ENCODE peak calls at places on chromosomes 16 and 17, in nine cellular contexts. R, J, D, T, Q, Z, O, I and L are unnamed samples.

GRCh38 chr16:70395345-70395901 is 43.5 kb downstream of the ST3GAL2 start:
- DNase-seq in R (peak), J (peak), D (peak), T (no peak), Q (peak), Z (peak), O (peak), I (peak), L (peak)

GRCh38 chr16:67268136-67268579 is 11.2 kb upstream of the PLEKHG4 start:
- DNase-seq in R (peak), J (no peak), D (no peak), T (peak), Q (peak), Z (no peak), O (peak), I (no peak), L (no peak)

GRCh38 chr17:31540602-31541307 is 149.3 kb downstream of the RAB11FIP4 start:
- DNase-seq in R (no peak), J (no peak), D (no peak), T (no peak), Q (no peak), Z (no peak), O (no peak), I (no peak), L (no peak)

GRCh38 chr16:52569296-52569695 is 22.4 kb upstream of the TOX3 start:
- DNase-seq in R (no peak), J (no peak), D (no peak), T (no peak), Q (no peak), Z (no peak), O (no peak), I (no peak), L (no peak)

GRCh38 chr16:58462997-58463891 is 36.7 kb upstream of the NDRG4 start:
- DNase-seq in R (peak), J (no peak), D (no peak), T (no peak), Q (peak), Z (no peak), O (no peak), I (no peak), L (no peak)

GRCh38 chr17:17367931-17368330 is 64.8 kb downstream of the NT5M start:
- DNase-seq in R (no peak), J (no peak), D (no peak), T (no peak), Q (no peak), Z (no peak), O (no peak), I (no peak), L (no peak)

GRCh38 chr16:26756633-26757032 is 310.1 kb upstream of the C16orf82 start:
- DNase-seq in R (no peak), J (no peak), D (no peak), T (no peak), Q (no peak), Z (no peak), O (no peak), I (no peak), L (no peak)

GRCh38 chr17:8131844-8132441 is 8.0 kb upstream of the HES7 start:
- DNase-seq in R (no peak), J (no peak), D (no peak), T (no peak), Q (peak), Z (no peak), O (no peak), I (no peak), L (no peak)

GRCh38 chr16:822174-822908 is 21.8 kb upstream of the GNG13 start:
- DNase-seq in R (no peak), J (no peak), D (no peak), T (no peak), Q (no peak), Z (no peak), O (no peak), I (no peak), L (no peak)

GRCh38 chr16:81207076-81207475 is 31.4 kb upstream of the BCO1 start:
- DNase-seq in R (no peak), J (no peak), D (no peak), T (no peak), Q (no peak), Z (no peak), O (no peak), I (no peak), L (no peak)

GRCh38 chr16:56241596-56241995 is 50.3 kb downstream of the GNAO1 start:
- DNase-seq in R (no peak), J (no peak), D (no peak), T (no peak), Q (no peak), Z (no peak), O (no peak), I (no peak), L (no peak)

GRCh38 chr16:67019171-67019570 is 9.8 kb upstream of the CBFB start:
- DNase-seq in R (no peak), J (no peak), D (no peak), T (no peak), Q (no peak), Z (no peak), O (no peak), I (no peak), L (no peak)

GRCh38 chr17:67412057-67412456 is 35.0 kb downstream of the PITPNC1 start:
- DNase-seq in R (no peak), J (no peak), D (no peak), T (no peak), Q (no peak), Z (no peak), O (no peak), I (no peak), L (no peak)

GRCh38 chr17:81518113-81518784 is 5.7 kb upstream of the ACTG1 start:
- DNase-seq in R (no peak), J (no peak), D (no peak), T (no peak), Q (no peak), Z (no peak), O (peak), I (no peak), L (no peak)

GRCh38 chr17:39014044-39014794 is 47.0 kb upstream of the FBXO47 start:
- DNase-seq in R (no peak), J (no peak), D (no peak), T (peak), Q (peak), Z (no peak), O (peak), I (no peak), L (no peak)

GRCh38 chr17:8494021-8494420 is 58.3 kb downstream of the NDEL1 start:
- DNase-seq in R (no peak), J (no peak), D (no peak), T (no peak), Q (no peak), Z (no peak), O (no peak), I (no peak), L (no peak)

GRCh38 chr17:73316919-73317505 is 5.2 kb upstream of the CDC42EP4 start:
- DNase-seq in R (no peak), J (no peak), D (no peak), T (no peak), Q (no peak), Z (no peak), O (no peak), I (no peak), L (no peak)

GRCh38 chr16:67034478-67034877 is 5.5 kb downstream of the CBFB start:
- DNase-seq in R (no peak), J (no peak), D (no peak), T (no peak), Q (peak), Z (no peak), O (no peak), I (no peak), L (no peak)

GRCh38 chr17:68175905-68176304 is 71.9 kb upstream of the AMZ2 start:
- DNase-seq in R (no peak), J (no peak), D (no peak), T (no peak), Q (no peak), Z (no peak), O (no peak), I (no peak), L (no peak)

GRCh38 chr17:56821847-56822534 is 11.7 kb downstream of the C17orf67 start:
- DNase-seq in R (no peak), J (no peak), D (no peak), T (no peak), Q (no peak), Z (no peak), O (no peak), I (no peak), L (no peak)

GRCh38 chr16:5512037-5512436 is 414.4 kb upstream of the EEF2KMT start:
- DNase-seq in R (no peak), J (no peak), D (no peak), T (no peak), Q (no peak), Z (no peak), O (no peak), I (no peak), L (no peak)

GRCh38 chr17:69084911-69085310 is 24.2 kb upstream of the ABCA9 start:
- DNase-seq in R (peak), J (no peak), D (no peak), T (no peak), Q (no peak), Z (no peak), O (peak), I (no peak), L (no peak)

GRCh38 chr16:48014349-48015135 is 141.3 kb downstream of the ABCC12 start:
- DNase-seq in R (no peak), J (no peak), D (no peak), T (peak), Q (no peak), Z (no peak), O (peak), I (no peak), L (no peak)

GRCh38 chr17:71966459-71967313 is 154.1 kb upstream of the SOX9 start:
- DNase-seq in R (no peak), J (no peak), D (no peak), T (no peak), Q (no peak), Z (no peak), O (no peak), I (no peak), L (no peak)

GRCh38 chr16:53642094-53642493 is 61.6 kb downstream of the RPGRIP1L start:
- DNase-seq in R (no peak), J (no peak), D (no peak), T (no peak), Q (peak), Z (no peak), O (no peak), I (no peak), L (no peak)

GRCh38 chr16:89732918-89733242 is 11.5 kb downstream of the ZNF276 start:
- DNase-seq in R (no peak), J (no peak), D (no peak), T (no peak), Q (no peak), Z (no peak), O (no peak), I (no peak), L (no peak)